ENCODE peak calls at places on chromosome 10, in five cellular contexts. One of them, this sample, is unnamed.

GRCh38 chr10:2464476-2464875 is 602.9 kb upstream of the PFKP start:
- DNase-seq in GM23338: no peak
- DNase-seq in stomach: no peak
- DNase-seq in RWPE1: no peak
- DNase-seq in neural crest cell: no peak
- DNase-seq in this sample: no peak

GRCh38 chr10:58177362-58177947 is 90.2 kb downstream of the IPMK start:
- DNase-seq in stomach: no peak
- DNase-seq in neural crest cell: no peak
- DNase-seq in GM23338: peak
- DNase-seq in RWPE1: no peak
- DNase-seq in this sample: no peak

GRCh38 chr10:74871595-74872382 is 45.4 kb downstream of the KAT6B start:
- DNase-seq in neural crest cell: no peak
- DNase-seq in RWPE1: peak
- DNase-seq in stomach: no peak
- DNase-seq in GM23338: no peak
- DNase-seq in this sample: no peak

GRCh38 chr10:124083047-124083739 is 10.2 kb downstream of the CHST15 start:
- DNase-seq in RWPE1: no peak
- DNase-seq in GM23338: no peak
- DNase-seq in neural crest cell: no peak
- DNase-seq in stomach: no peak
- DNase-seq in this sample: no peak

GRCh38 chr10:14023612-14024348 is 306.9 kb downstream of the FRMD4A start:
- DNase-seq in neural crest cell: no peak
- DNase-seq in stomach: no peak
- DNase-seq in RWPE1: no peak
- DNase-seq in GM23338: peak
- DNase-seq in this sample: no peak

GRCh38 chr10:49616421-49617230 is 2.8 kb downstream of the CHAT start:
- DNase-seq in GM23338: no peak
- DNase-seq in stomach: no peak
- DNase-seq in neural crest cell: no peak
- DNase-seq in RWPE1: no peak
- DNase-seq in this sample: peak

GRCh38 chr10:123165445-123166072 is 11.4 kb downstream of the BUB3 start:
- DNase-seq in neural crest cell: no peak
- DNase-seq in RWPE1: no peak
- DNase-seq in stomach: no peak
- DNase-seq in GM23338: no peak
- DNase-seq in this sample: no peak

GRCh38 chr10:71695502-71696476 is 23.8 kb downstream of the C10orf105 start:
- DNase-seq in stomach: no peak
- DNase-seq in RWPE1: no peak
- DNase-seq in GM23338: no peak
- DNase-seq in neural crest cell: no peak
- DNase-seq in this sample: no peak

GRCh38 chr10:98486421-98486820 is 39.7 kb upstream of the HPS1 start:
- DNase-seq in RWPE1: no peak
- DNase-seq in neural crest cell: no peak
- DNase-seq in GM23338: no peak
- DNase-seq in stomach: no peak
- DNase-seq in this sample: no peak

GRCh38 chr10:11588878-11589277 is 22.6 kb downstream of the USP6NL start:
- DNase-seq in neural crest cell: no peak
- DNase-seq in stomach: no peak
- DNase-seq in RWPE1: no peak
- DNase-seq in GM23338: no peak
- DNase-seq in this sample: no peak

GRCh38 chr10:1212571-1213141 is 156.5 kb downstream of the WDR37 start:
- DNase-seq in RWPE1: no peak
- DNase-seq in neural crest cell: no peak
- DNase-seq in GM23338: no peak
- DNase-seq in stomach: no peak
- DNase-seq in this sample: peak

GRCh38 chr10:80700252-80700651 is 162.6 kb downstream of the SH2D4B start:
- DNase-seq in GM23338: no peak
- DNase-seq in neural crest cell: no peak
- DNase-seq in stomach: no peak
- DNase-seq in RWPE1: no peak
- DNase-seq in this sample: no peak

GRCh38 chr10:102322914-102323313 is 72.6 kb upstream of the NFKB2 start:
- DNase-seq in neural crest cell: no peak
- DNase-seq in GM23338: no peak
- DNase-seq in stomach: no peak
- DNase-seq in RWPE1: no peak
- DNase-seq in this sample: no peak

GRCh38 chr10:102515724-102516123 is 12.0 kb downstream of the SUFU start:
- DNase-seq in neural crest cell: no peak
- DNase-seq in stomach: peak
- DNase-seq in RWPE1: no peak
- DNase-seq in GM23338: no peak
- DNase-seq in this sample: no peak

GRCh38 chr10:100520811-100521210 is 1.1 kb upstream of the SEC31B start:
- DNase-seq in GM23338: no peak
- DNase-seq in neural crest cell: no peak
- DNase-seq in RWPE1: peak
- DNase-seq in stomach: no peak
- DNase-seq in this sample: no peak

GRCh38 chr10:80260295-80261243 is 28.9 kb downstream of the MAT1A start:
- DNase-seq in GM23338: peak
- DNase-seq in neural crest cell: peak
- DNase-seq in stomach: no peak
- DNase-seq in RWPE1: peak
- DNase-seq in this sample: peak

GRCh38 chr10:4291995-4292394 is 507.0 kb upstream of the KLF6 start:
- DNase-seq in RWPE1: no peak
- DNase-seq in GM23338: no peak
- DNase-seq in neural crest cell: no peak
- DNase-seq in stomach: no peak
- DNase-seq in this sample: no peak

GRCh38 chr10:32929634-32930033 is 28.4 kb downstream of the ITGB1 start:
- DNase-seq in RWPE1: no peak
- DNase-seq in neural crest cell: no peak
- DNase-seq in GM23338: no peak
- DNase-seq in stomach: no peak
- DNase-seq in this sample: no peak

GRCh38 chr10:73650537-73651331 is 5.1 kb downstream of the SYNPO2L start:
- DNase-seq in RWPE1: no peak
- DNase-seq in neural crest cell: no peak
- DNase-seq in GM23338: no peak
- DNase-seq in stomach: no peak
- DNase-seq in this sample: no peak

DNA sequence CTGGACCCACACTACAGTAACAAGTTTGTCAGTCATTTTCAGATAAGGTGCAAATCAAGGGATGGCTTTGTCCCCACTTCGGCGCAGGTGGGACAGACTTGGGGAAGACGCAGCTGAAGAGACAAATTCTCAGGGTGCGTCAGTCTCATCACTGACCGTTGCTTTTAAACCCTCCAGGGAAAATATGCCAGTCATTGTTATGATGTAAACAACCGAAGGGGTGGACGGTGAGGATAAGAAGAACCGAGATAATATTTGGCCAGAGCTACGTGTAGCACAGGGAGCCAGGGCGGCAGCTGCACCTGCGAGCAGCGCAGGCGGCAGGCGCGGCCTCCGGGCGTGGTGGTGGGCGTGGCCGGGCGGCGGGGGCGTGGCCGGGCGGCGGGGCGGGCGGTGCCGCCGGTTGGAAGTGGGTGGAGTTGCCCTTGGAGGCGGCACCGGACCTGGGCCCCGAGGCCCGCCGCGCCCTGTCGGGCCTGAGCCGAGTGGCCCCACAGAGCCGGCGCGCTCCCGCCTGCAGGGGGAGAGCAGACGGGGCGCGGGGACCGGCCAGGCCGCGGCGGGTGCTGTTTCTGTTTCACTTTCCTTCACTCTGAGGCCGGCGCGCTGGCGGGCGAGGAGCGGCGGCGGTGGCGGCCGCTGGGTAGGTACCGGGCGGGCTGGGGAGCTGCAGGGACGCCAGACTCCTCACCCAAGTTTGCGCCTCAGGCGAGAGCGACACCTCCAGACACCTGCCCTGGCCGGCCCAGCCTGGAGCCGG is at the start of gene PCGF5:
- DNase-seq in GM23338: peak
- DNase-seq in stomach: peak
- DNase-seq in neural crest cell: peak
- DNase-seq in RWPE1: peak
- DNase-seq in this sample: peak
- TF ChIP-seq CTCF in GM23338: no peak
- TF ChIP-seq CTCF in stomach: no peak
- TF ChIP-seq CTCF in neural crest cell: peak
- TF ChIP-seq CTCF in RWPE1: peak
- TF ChIP-seq CTCF in this sample: peak

DNA sequence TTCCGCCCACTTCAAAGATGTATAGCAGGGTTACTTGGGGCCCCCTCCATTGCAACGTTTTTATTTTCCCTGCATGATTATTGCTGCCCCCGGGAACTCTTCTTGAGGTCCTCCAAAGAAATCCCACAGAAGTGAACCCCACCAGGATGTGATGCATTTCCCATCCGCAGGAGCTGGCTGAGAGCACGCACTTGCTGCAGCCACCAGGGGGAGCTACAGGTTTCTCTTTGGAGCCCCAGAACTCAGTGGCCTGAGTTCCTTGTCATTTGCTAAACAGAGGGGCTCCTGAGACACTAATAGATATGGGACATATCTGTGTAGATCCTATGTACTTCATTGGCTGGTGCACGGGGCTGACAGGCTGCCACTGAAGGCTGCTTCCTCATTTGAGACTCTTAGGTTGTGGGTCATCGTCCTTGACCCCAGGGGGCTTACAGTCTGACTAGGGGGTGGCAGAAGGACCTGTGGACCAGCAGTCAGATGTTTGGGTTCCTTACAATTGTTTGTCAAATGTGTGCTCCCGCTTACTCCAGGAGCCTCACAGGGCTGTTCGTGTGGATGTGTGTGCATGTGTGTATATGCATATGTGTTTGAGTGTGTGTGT is 52.3 kb upstream of the ENO4 start:
- DNase-seq in neural crest cell: peak
- DNase-seq in RWPE1: peak
- DNase-seq in stomach: peak
- DNase-seq in GM23338: peak
- DNase-seq in this sample: peak
- TF ChIP-seq CTCF in neural crest cell: peak
- TF ChIP-seq CTCF in RWPE1: peak
- TF ChIP-seq CTCF in stomach: no peak
- TF ChIP-seq CTCF in GM23338: peak
- TF ChIP-seq CTCF in this sample: peak

DNA sequence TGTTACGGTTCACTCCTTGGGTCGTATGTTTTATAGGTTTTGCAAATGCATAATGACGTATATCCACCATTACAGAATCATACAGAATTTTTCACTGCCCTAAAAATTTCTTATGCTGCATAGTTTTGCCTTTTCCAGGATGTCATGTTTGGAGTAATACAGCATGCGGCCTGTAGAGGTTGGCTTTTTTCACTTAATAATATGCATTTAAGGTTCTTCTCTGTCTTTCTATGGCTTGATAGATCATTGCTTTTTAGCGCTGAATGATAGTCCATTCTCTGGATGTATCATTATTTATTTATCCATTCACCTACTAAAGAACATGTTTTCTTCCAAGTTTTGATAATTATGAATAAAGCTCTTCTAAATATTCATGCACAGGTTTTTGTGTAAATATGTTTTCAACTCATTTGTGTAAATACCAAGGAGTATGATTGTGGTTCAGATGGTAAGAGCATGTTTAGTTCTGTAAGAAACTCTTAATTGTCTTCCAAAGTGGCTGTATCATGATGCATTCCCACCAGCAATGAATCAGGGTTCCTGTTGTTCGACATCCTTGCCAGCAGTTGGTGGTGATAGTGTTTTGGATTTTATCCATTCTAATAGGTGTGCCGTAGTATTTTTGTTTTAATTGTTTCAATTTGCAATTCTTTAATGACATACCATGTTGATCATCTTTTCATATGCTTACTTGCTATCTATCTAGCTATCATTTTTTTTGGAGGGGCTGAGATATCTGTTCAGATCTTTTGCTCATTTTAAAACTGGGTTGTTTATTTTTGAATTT is 531.2 kb upstream of the GHITM start:
- DNase-seq in neural crest cell: no peak
- DNase-seq in RWPE1: no peak
- DNase-seq in stomach: no peak
- DNase-seq in GM23338: peak
- DNase-seq in this sample: no peak
- TF ChIP-seq CTCF in neural crest cell: no peak
- TF ChIP-seq CTCF in RWPE1: no peak
- TF ChIP-seq CTCF in stomach: no peak
- TF ChIP-seq CTCF in GM23338: peak
- TF ChIP-seq CTCF in this sample: no peak

GRCh38 chr10:77606751-77607150 is 30.9 kb downstream of the KCNMA1 start:
- DNase-seq in RWPE1: peak
- DNase-seq in GM23338: peak
- DNase-seq in stomach: no peak
- DNase-seq in neural crest cell: no peak
- DNase-seq in this sample: no peak
- TF ChIP-seq CTCF in RWPE1: no peak
- TF ChIP-seq CTCF in GM23338: peak
- TF ChIP-seq CTCF in stomach: no peak
- TF ChIP-seq CTCF in neural crest cell: no peak
- TF ChIP-seq CTCF in this sample: peak

GRCh38 chr10:51083280-51083986 is 9.1 kb downstream of the PRKG1 start:
- DNase-seq in neural crest cell: no peak
- DNase-seq in stomach: no peak
- DNase-seq in GM23338: peak
- DNase-seq in RWPE1: no peak
- DNase-seq in this sample: peak
- TF ChIP-seq CTCF in neural crest cell: no peak
- TF ChIP-seq CTCF in stomach: no peak
- TF ChIP-seq CTCF in GM23338: peak
- TF ChIP-seq CTCF in RWPE1: no peak
- TF ChIP-seq CTCF in this sample: peak

GRCh38 chr10:110540038-110540437 is 27.5 kb upstream of the SMC3 start:
- DNase-seq in GM23338: no peak
- DNase-seq in neural crest cell: no peak
- DNase-seq in RWPE1: no peak
- DNase-seq in stomach: no peak
- DNase-seq in this sample: no peak

GRCh38 chr10:110533149-110533548 is 34.3 kb upstream of the SMC3 start:
- DNase-seq in neural crest cell: no peak
- DNase-seq in RWPE1: no peak
- DNase-seq in stomach: no peak
- DNase-seq in GM23338: no peak
- DNase-seq in this sample: no peak

GRCh38 chr10:110534571-110534970 is 32.9 kb upstream of the SMC3 start:
- DNase-seq in RWPE1: no peak
- DNase-seq in stomach: no peak
- DNase-seq in GM23338: no peak
- DNase-seq in neural crest cell: no peak
- DNase-seq in this sample: no peak

GRCh38 chr10:110531687-110532086 is 34.0 kb downstream of the DUSP5 start:
- DNase-seq in neural crest cell: no peak
- DNase-seq in stomach: no peak
- DNase-seq in RWPE1: no peak
- DNase-seq in GM23338: no peak
- DNase-seq in this sample: no peak

GRCh38 chr10:110535958-110536891 is 31.3 kb upstream of the SMC3 start:
- DNase-seq in neural crest cell: no peak
- DNase-seq in GM23338: peak
- DNase-seq in RWPE1: no peak
- DNase-seq in stomach: peak
- DNase-seq in this sample: peak
- TF ChIP-seq CTCF in neural crest cell: no peak
- TF ChIP-seq CTCF in GM23338: peak
- TF ChIP-seq CTCF in RWPE1: no peak
- TF ChIP-seq CTCF in stomach: no peak
- TF ChIP-seq CTCF in this sample: peak